ENCODE peak calls at places on chromosome 3, in eight cellular contexts. U, S, F, X, C, N, M and R are unnamed samples.

GRCh38 chr3:17195192-17195611 is 310.4 kb downstream of the PLCL2 start:
- DNase-seq in U (peak), S (peak), F (peak), X (peak), C (peak), N (peak), M (no peak), R (peak)

GRCh38 chr3:176909044-176909443 is 288.2 kb downstream of the TBL1XR1 start:
- DNase-seq in U (no peak), S (no peak), F (no peak), X (no peak), C (no peak), N (no peak), M (no peak), R (no peak)

GRCh38 chr3:134613006-134613520 is 37.8 kb downstream of the KY start:
- DNase-seq in U (no peak), S (no peak), F (no peak), X (no peak), C (no peak), N (no peak), M (no peak), R (no peak)

GRCh38 chr3:20041197-20041780 is 1.0 kb downstream of the KAT2B start:
- DNase-seq in U (peak), S (peak), F (peak), X (peak), C (no peak), N (peak), M (peak), R (peak)

GRCh38 chr3:184503647-184504046 is 57.9 kb upstream of the EPHB3 start:
- DNase-seq in U (peak), S (no peak), F (no peak), X (no peak), C (no peak), N (no peak), M (no peak), R (no peak)

GRCh38 chr3:188706176-188706575 is 465.6 kb upstream of the TPRG1 start:
- DNase-seq in U (no peak), S (no peak), F (no peak), X (no peak), C (no peak), N (peak), M (no peak), R (no peak)

GRCh38 chr3:47266709-47267489 is 15.7 kb downstream of the KIF9 start:
- DNase-seq in U (peak), S (peak), F (peak), X (peak), C (peak), N (peak), M (peak), R (peak)

GRCh38 chr3:40337136-40338108 is 27.9 kb downstream of the EIF1B start:
- DNase-seq in U (no peak), S (no peak), F (peak), X (no peak), C (no peak), N (no peak), M (no peak), R (peak)

GRCh38 chr3:43794776-43795175 is 104.0 kb downstream of the ABHD5 start:
- DNase-seq in U (no peak), S (no peak), F (no peak), X (peak), C (no peak), N (peak), M (no peak), R (no peak)

GRCh38 chr3:170440346-170440745 is 21.7 kb downstream of the CLDN11 start:
- DNase-seq in U (no peak), S (peak), F (no peak), X (no peak), C (no peak), N (peak), M (no peak), R (no peak)

GRCh38 chr3:44184319-44184953 is 57.2 kb upstream of the TOPAZ1 start:
- DNase-seq in U (no peak), S (no peak), F (no peak), X (no peak), C (no peak), N (no peak), M (no peak), R (no peak)

GRCh38 chr3:126518779-126519177 is 1.2 kb upstream of the UROC1 start:
- DNase-seq in U (no peak), S (no peak), F (no peak), X (no peak), C (no peak), N (no peak), M (no peak), R (no peak)

GRCh38 chr3:189776163-189776824 is 145.1 kb downstream of the TP63 start:
- DNase-seq in U (no peak), S (no peak), F (no peak), X (no peak), C (no peak), N (no peak), M (no peak), R (no peak)

GRCh38 chr3:157436583-157437300 is at the start of gene PTX3:
- DNase-seq in U (peak), S (peak), F (no peak), X (peak), C (no peak), N (peak), M (peak), R (no peak)

GRCh38 chr3:54960736-54961135 is 32.9 kb upstream of the LRTM1 start:
- DNase-seq in U (no peak), S (no peak), F (no peak), X (peak), C (no peak), N (no peak), M (no peak), R (no peak)

GRCh38 chr3:45042162-45042561 is 16.1 kb downstream of the CLEC3B start:
- DNase-seq in U (peak), S (no peak), F (no peak), X (no peak), C (no peak), N (no peak), M (no peak), R (no peak)

GRCh38 chr3:13955084-13955483 is 75.2 kb upstream of the WNT7A start:
- DNase-seq in U (no peak), S (no peak), F (no peak), X (no peak), C (no peak), N (no peak), M (no peak), R (no peak)

GRCh38 chr3:119368243-119368800 is 74.1 kb downstream of the ARHGAP31 start:
- DNase-seq in U (no peak), S (no peak), F (no peak), X (no peak), C (no peak), N (no peak), M (no peak), R (no peak)

GRCh38 chr3:169662215-169663070 is 1.1 kb downstream of the MECOM start:
- DNase-seq in U (peak), S (peak), F (peak), X (peak), C (no peak), N (peak), M (peak), R (peak)

GRCh38 chr3:175002732-175003143 is 143.6 kb downstream of the NAALADL2 start:
- DNase-seq in U (no peak), S (peak), F (no peak), X (peak), C (no peak), N (peak), M (no peak), R (no peak)

GRCh38 chr3:33063651-33064051 is 33.3 kb downstream of the GLB1 start:
- DNase-seq in U (no peak), S (peak), F (no peak), X (peak), C (peak), N (peak), M (no peak), R (peak)

GRCh38 chr3:11543948-11544387 is 99.7 kb downstream of the VGLL4 start:
- DNase-seq in U (no peak), S (no peak), F (no peak), X (no peak), C (no peak), N (no peak), M (no peak), R (no peak)

GRCh38 chr3:164194842-164195241 is 883.5 kb downstream of the SI start:
- DNase-seq in U (peak), S (no peak), F (no peak), X (no peak), C (no peak), N (no peak), M (no peak), R (no peak)
- TF ChIP-seq CTCF in U (no peak), S (no peak), F (no peak), X (no peak), C (no peak), N (no peak), M (no peak), R (no peak)

GRCh38 chr3:67037615-67038014 is 39.5 kb downstream of the KBTBD8 start:
- DNase-seq in U (no peak), S (peak), F (no peak), X (peak), C (no peak), N (peak), M (no peak), R (no peak)
- TF ChIP-seq CTCF in U (no peak), S (no peak), F (no peak), X (peak), C (no peak), N (peak), M (peak), R (peak)

GRCh38 chr3:9955611-9956352 is 3.6 kb upstream of the PRRT3 start:
- DNase-seq in U (no peak), S (no peak), F (no peak), X (no peak), C (no peak), N (no peak), M (no peak), R (no peak)

GRCh38 chr3:9955067-9955502 is 2.9 kb upstream of the PRRT3 start:
- DNase-seq in U (no peak), S (peak), F (no peak), X (no peak), C (no peak), N (peak), M (peak), R (no peak)

GRCh38 chr3:9951598-9951961 is 628 bp downstream of the PRRT3 start:
- DNase-seq in U (no peak), S (no peak), F (peak), X (no peak), C (no peak), N (no peak), M (no peak), R (no peak)

GRCh38 chr3:9951962-9952805 is at the start of gene PRRT3:
- DNase-seq in U (peak), S (peak), F (peak), X (peak), C (no peak), N (peak), M (peak), R (peak)

DNA sequence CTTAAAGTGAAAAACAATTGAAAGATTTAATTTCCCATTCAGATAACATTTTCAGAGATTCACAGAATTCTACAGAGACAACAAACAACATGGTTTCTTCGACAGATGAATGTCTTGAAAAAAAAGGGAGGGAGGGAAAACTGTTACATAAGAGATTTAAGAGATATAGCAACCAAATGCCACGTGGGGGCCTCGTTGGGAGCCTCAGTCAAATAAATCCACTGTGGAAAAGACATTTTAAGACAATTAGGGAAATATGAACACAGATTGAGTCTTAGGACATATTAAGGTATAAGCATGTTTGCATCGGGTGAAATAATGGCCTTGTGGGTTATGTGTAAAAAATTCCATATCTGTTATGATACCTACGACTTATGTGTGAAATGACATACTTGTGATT is 5.0 kb upstream of the PRRT3 start:
- DNase-seq in U (peak), S (no peak), F (no peak), X (peak), C (no peak), N (peak), M (no peak), R (no peak)
- TF ChIP-seq CTCF in U (peak), S (no peak), F (no peak), X (peak), C (peak), N (peak), M (peak), R (no peak)

DNA sequence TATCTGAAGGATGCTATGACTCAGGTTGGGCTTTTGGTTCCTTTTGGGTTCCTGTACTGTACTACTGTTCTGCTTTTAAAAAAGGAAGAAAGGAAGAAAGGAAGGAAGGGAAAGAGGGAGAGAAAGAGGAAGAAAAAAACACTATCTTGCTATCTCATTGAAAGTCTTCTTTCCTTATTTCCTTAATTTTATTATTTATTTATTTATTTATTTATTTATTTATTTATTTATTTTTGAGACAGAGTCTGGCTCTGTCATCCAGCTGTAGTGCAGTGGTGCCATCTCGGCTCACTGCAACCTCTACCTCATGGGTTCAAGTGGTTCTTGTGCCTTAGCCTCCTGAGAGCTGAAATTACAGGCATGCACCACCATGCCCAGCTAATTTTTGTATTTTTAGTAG is 198.9 kb upstream of the SOX2 start:
- DNase-seq in U (no peak), S (no peak), F (no peak), X (no peak), C (no peak), N (no peak), M (no peak), R (no peak)
- TF ChIP-seq CTCF in U (no peak), S (no peak), F (no peak), X (no peak), C (no peak), N (no peak), M (no peak), R (no peak)

GRCh38 chr3:131142580-131142979 is 115.9 kb downstream of the NEK11 start:
- DNase-seq in U (no peak), S (peak), F (no peak), X (peak), C (no peak), N (peak), M (no peak), R (no peak)
- TF ChIP-seq CTCF in U (no peak), S (no peak), F (no peak), X (no peak), C (no peak), N (no peak), M (peak), R (no peak)

GRCh38 chr3:160691151-160691550 is 14.2 kb downstream of the ARL14 start:
- DNase-seq in U (no peak), S (no peak), F (no peak), X (no peak), C (no peak), N (no peak), M (no peak), R (no peak)

GRCh38 chr3:160691962-160692361 is 15.0 kb downstream of the ARL14 start:
- DNase-seq in U (no peak), S (no peak), F (no peak), X (no peak), C (no peak), N (no peak), M (no peak), R (no peak)

GRCh38 chr3:160684368-160684740 is 7.4 kb downstream of the ARL14 start:
- DNase-seq in U (no peak), S (no peak), F (no peak), X (no peak), C (no peak), N (no peak), M (no peak), R (no peak)

GRCh38 chr3:160685144-160685766 is 8.3 kb downstream of the ARL14 start:
- DNase-seq in U (no peak), S (no peak), F (no peak), X (no peak), C (no peak), N (peak), M (no peak), R (no peak)

DNA sequence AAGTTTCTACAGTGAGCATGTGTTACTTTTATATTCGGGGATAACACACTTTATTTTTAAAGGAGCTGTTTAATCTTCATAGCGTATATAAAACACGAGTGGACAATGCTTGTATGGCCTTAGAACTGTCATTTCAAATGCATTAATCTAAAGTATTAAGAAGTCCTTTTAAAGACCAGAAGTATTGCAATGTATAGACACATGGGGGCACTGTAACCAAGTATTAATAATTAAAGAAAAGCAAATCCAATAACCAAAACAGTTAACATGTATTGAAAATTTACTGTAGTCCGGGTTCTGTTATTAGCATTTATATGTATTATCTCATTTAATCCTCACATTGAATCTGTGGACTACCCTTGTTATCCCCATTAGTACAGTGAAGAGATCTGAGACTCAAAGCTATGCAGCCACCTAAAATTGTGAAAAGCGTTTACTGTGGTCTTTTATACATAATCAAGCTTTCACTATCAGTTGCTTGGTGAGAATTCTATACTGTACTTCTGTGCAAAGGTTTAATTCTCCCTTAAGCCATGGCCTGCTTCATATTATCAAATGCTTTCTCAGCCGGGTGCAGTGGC is 10.1 kb downstream of the ARL14 start:
- DNase-seq in U (peak), S (peak), F (no peak), X (peak), C (no peak), N (peak), M (no peak), R (peak)
- TF ChIP-seq CTCF in U (no peak), S (peak), F (peak), X (peak), C (peak), N (peak), M (peak), R (peak)